ENCODE peak calls at places on chromosomes 12 and 14, in four cellular contexts. D is fibroblast of pulmonary artery, Q is AG09319, C is sigmoid colon. Z is an unnamed sample.

GRCh38 chr12:78636253-78636855 is 228.2 kb upstream of the SYT1 start:
- DNase-seq in D (peak; percentile 58), Q (no peak), C (no peak), Z (no peak)

GRCh38 chr12:78585132-78585531 is 279.4 kb upstream of the SYT1 start:
- DNase-seq in D (no peak), Q (no peak), C (no peak), Z (no peak)

GRCh38 chr12:63095369-63095967 is 55.5 kb downstream of the AVPR1A start:
- DNase-seq in D (no peak), Q (no peak), C (no peak), Z (no peak)

GRCh38 chr14:100862277-100862676 is 36.4 kb downstream of the MEG3 start:
- DNase-seq in D (no peak), Q (no peak), C (peak; percentile 61), Z (peak; percentile 31)

GRCh38 chr12:46369474-46370379 is 2.8 kb downstream of the SLC38A2 start:
- DNase-seq in D (peak; percentile 58), Q (no peak), C (no peak), Z (no peak)

GRCh38 chr14:54681819-54682261 is 114.9 kb downstream of the SAMD4A start:
- DNase-seq in D (peak; percentile 34), Q (no peak), C (no peak), Z (peak; percentile 93)

GRCh38 chr12:56988207-56988739 is 18.1 kb downstream of the ZBTB39 start:
- DNase-seq in D (peak; percentile 39), Q (no peak), C (no peak), Z (no peak)

GRCh38 chr12:79233341-79233761 is 368.8 kb downstream of the SYT1 start:
- DNase-seq in D (no peak), Q (no peak), C (no peak), Z (no peak)

GRCh38 chr12:106418970-106419369 is 61.4 kb downstream of the POLR3B start:
- DNase-seq in D (no peak), Q (no peak), C (no peak), Z (no peak)

GRCh38 chr12:39186744-39187143 is 256.2 kb downstream of the KIF21A start:
- DNase-seq in D (no peak), Q (no peak), C (no peak), Z (no peak)

GRCh38 chr12:62998454-62998853 is 63.5 kb upstream of the PPM1H start:
- DNase-seq in D (no peak), Q (no peak), C (no peak), Z (no peak)

GRCh38 chr12:94875525-94875924 is 128.0 kb downstream of the NDUFA12 start:
- DNase-seq in D (peak; percentile 17), Q (no peak), C (no peak), Z (no peak)

GRCh38 chr12:57239587-57240068 is 10.1 kb downstream of the SHMT2 start:
- DNase-seq in D (no peak), Q (no peak), C (no peak), Z (no peak)

GRCh38 chr12:32895688-32896437 is 714 bp downstream of the PKP2 start:
- DNase-seq in D (no peak), Q (no peak), C (no peak), Z (no peak)
- TF ChIP-seq CTCF in D (peak; percentile 18), Q (no peak), C (peak; percentile 21), Z (no peak)

GRCh38 chr14:29999013-29999539 is 71.4 kb upstream of the PRKD1 start:
- DNase-seq in D (peak; percentile 8), Q (no peak), C (no peak), Z (no peak)

GRCh38 chr14:29990993-29991392 is 63.3 kb upstream of the PRKD1 start:
- DNase-seq in D (no peak), Q (no peak), C (no peak), Z (no peak)

DNA sequence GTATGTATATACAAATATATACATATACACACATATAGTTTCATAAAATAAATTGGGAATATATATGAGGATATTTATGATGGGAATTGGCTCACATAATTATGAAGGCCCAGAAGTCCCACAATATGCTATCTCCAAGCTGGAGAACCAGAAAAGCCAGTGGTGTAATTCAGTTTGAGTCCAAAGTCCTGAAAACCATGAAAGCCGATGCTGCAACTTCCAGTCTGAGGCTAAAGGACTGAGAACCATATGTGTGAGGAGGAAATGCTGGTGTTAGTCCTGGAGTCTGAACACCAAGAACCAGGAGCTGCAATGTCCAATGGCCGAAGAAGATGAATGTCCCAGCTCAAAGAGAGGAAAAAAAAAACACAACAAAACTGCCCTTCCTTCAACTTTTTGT is 65.5 kb upstream of the PRKD1 start:
- DNase-seq in D (no peak), Q (no peak), C (no peak), Z (no peak)
- TF ChIP-seq CTCF in D (no peak), Q (no peak), C (no peak), Z (no peak)

GRCh38 chr12:11894890-11895289 is 175.8 kb upstream of the BCL2L14 start:
- DNase-seq in D (no peak), Q (no peak), C (no peak), Z (no peak)

GRCh38 chr12:11895421-11896064 is 175.2 kb upstream of the BCL2L14 start:
- DNase-seq in D (no peak), Q (no peak), C (no peak), Z (no peak)

GRCh38 chr12:11891350-11892064 is 179.2 kb upstream of the BCL2L14 start:
- DNase-seq in D (no peak), Q (no peak), C (no peak), Z (no peak)

GRCh38 chr12:11893998-11894397 is 176.7 kb upstream of the BCL2L14 start:
- DNase-seq in D (no peak), Q (no peak), C (no peak), Z (no peak)

GRCh38 chr12:11892065-11892391 is 178.7 kb upstream of the BCL2L14 start:
- DNase-seq in D (no peak), Q (no peak), C (no peak), Z (no peak)
- TF ChIP-seq CTCF in D (peak; percentile 40), Q (peak; percentile 14), C (no peak), Z (no peak)

DNA sequence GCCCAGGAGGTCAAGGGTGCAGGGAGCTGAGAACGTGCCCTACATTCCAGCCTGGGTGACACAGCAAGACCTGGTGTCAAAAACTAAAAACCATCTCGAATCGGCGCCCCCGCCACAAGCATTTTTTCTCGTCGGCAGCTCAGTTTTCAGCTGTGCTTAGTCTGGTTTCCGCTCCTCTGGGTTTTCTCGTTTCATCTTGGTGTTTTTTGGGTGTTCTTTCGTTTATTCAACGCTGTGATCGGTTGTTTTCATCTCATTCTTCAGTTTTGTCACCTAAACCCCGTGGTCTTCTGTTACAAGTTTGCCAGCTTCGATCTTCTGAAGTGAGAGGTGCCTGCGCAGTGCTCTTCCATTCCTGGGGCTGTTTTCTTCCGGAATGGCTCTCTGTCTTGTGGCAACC is 41.4 kb downstream of the NOC4L start:
- DNase-seq in D (no peak), Q (no peak), C (no peak), Z (no peak)
- TF ChIP-seq CTCF in D (no peak), Q (no peak), C (no peak), Z (no peak)

DNA sequence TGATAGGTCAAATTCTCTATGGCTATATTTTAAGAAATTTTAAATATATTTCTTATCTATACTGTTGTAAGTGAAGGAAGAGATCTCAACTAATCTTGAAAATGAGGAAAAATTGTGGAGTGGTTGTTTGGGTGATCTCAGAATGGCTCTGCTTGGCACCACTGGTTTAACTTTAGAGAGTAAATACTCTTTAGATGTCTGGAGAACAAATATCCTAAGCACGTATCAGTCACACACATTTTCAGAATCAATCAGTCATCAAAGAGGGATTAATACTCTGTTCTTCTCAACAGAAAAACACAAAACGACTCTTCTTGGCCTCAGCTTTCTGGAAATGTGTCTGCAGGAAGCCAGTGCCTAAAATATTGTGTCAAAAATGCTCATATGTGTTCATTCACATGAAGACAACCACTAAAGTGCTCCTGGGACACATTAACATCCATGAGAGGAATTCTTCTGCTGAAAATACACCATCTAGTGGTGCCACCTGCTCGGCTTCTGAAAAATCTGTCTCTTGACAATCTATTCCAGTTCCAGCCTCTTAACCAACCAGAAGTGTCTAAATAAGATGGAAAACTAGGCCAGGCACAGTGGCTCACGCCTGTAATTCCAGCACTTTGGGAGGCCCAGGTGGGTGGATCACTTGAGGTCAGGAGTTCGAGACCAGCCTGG is 81.1 kb upstream of the CCDC198 start:
- DNase-seq in D (no peak), Q (no peak), C (no peak), Z (no peak)
- TF ChIP-seq CTCF in D (no peak), Q (no peak), C (no peak), Z (no peak)

GRCh38 chr14:22225526-22226133 is 363.4 kb downstream of the DAD1 start:
- DNase-seq in D (peak; percentile 25), Q (no peak), C (no peak), Z (peak; percentile 74)

GRCh38 chr14:22231022-22231421 is 358.0 kb downstream of the DAD1 start:
- DNase-seq in D (no peak), Q (no peak), C (no peak), Z (no peak)

GRCh38 chr14:22227084-22227483 is 361.9 kb downstream of the DAD1 start:
- DNase-seq in D (no peak), Q (no peak), C (no peak), Z (no peak)

GRCh38 chr14:22230517-22230916 is 358.5 kb downstream of the DAD1 start:
- DNase-seq in D (no peak), Q (no peak), C (no peak), Z (no peak)

DNA sequence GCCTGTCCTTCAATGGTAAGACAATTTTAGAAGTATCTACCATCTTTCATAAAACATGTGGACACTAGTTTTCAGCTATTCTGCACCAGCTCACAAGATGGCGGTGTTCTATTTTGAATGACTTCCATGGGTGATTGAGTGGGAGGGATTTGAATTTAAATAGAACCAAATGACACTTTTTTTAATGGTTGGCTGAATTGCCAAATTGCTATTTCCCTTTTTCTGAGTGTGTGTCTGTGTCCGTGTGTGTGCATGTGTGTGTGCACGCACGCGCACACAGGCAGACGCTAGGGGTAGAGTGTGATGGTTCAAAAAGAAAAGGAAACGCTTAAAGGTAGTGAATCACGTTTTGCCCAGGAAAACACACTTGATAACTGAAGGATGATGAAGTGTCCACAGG is 362.6 kb downstream of the DAD1 start:
- DNase-seq in D (no peak), Q (no peak), C (no peak), Z (peak; percentile 59)
- TF ChIP-seq CTCF in D (no peak), Q (no peak), C (no peak), Z (peak; percentile 46)

GRCh38 chr12:44876554-44877275 is 600 bp upstream of the NELL2 start:
- DNase-seq in D (peak; percentile 12), Q (no peak), C (no peak), Z (no peak)
- TF ChIP-seq CTCF in D (no peak), Q (no peak), C (no peak), Z (no peak)

GRCh38 chr14:97301931-97302559 is 504.9 kb downstream of the VRK1 start:
- DNase-seq in D (no peak), Q (no peak), C (no peak), Z (no peak)
- TF ChIP-seq CTCF in D (no peak), Q (no peak), C (no peak), Z (no peak)